ENCODE peak calls at places on chromosomes 1 and 21, in five cellular contexts. T is breast epithelium; Z is A549; W is left lung; R is CD4-positive, alpha-beta T cell. L is an unnamed sample.
A peak's percentile ranks its signal among the peaks of the same experiment; 100 is the strongest.

GRCh38 chr21:36910581-36911307 is 55.7 kb downstream of the HLCS start:
- DNase-seq in T (no peak), Z (peak; percentile 86), W (no peak), R (no peak), L (peak; percentile 39)

GRCh38 chr1:230939806-230940489 is 38.7 kb downstream of the TTC13 start:
- DNase-seq in T (no peak), Z (no peak), W (no peak), R (no peak), L (no peak)

GRCh38 chr1:228141082-228141870 is 1.2 kb downstream of the GUK1 start:
- DNase-seq in T (peak; percentile 79), Z (no peak), W (peak; percentile 76), R (no peak), L (no peak)

GRCh38 chr1:21307663-21308062 is 17.4 kb upstream of the ECE1 start:
- DNase-seq in T (no peak), Z (no peak), W (no peak), R (no peak), L (no peak)

GRCh38 chr1:230176871-230177411 is 109.9 kb downstream of the GALNT2 start:
- DNase-seq in T (no peak), Z (no peak), W (peak; percentile 52), R (no peak), L (no peak)

GRCh38 chr1:63615809-63616420 is 22.7 kb downstream of the PGM1 start:
- DNase-seq in T (peak; percentile 59), Z (peak; percentile 60), W (no peak), R (peak; percentile 28), L (no peak)

GRCh38 chr1:30761312-30762151 is 4.0 kb upstream of the LAPTM5 start:
- DNase-seq in T (no peak), Z (no peak), W (no peak), R (no peak), L (no peak)

GRCh38 chr1:203499643-203500278 is 5.8 kb downstream of the OPTC start:
- DNase-seq in T (no peak), Z (no peak), W (no peak), R (no peak), L (no peak)

GRCh38 chr1:31483012-31483946 is 70.3 kb downstream of the SERINC2 start:
- DNase-seq in T (peak; percentile 67), Z (peak; percentile 43), W (no peak), R (no peak), L (no peak)

GRCh38 chr1:203089651-203090045 is 3.8 kb upstream of the MYOG start:
- DNase-seq in T (no peak), Z (no peak), W (no peak), R (no peak), L (no peak)

GRCh38 chr1:65418522-65419185 is 1.8 kb upstream of the LEPR start:
- DNase-seq in T (no peak), Z (no peak), W (no peak), R (no peak), L (no peak)

GRCh38 chr1:235784950-235785349 is 81.8 kb downstream of the LYST start:
- DNase-seq in T (no peak), Z (no peak), W (no peak), R (no peak), L (no peak)

DNA sequence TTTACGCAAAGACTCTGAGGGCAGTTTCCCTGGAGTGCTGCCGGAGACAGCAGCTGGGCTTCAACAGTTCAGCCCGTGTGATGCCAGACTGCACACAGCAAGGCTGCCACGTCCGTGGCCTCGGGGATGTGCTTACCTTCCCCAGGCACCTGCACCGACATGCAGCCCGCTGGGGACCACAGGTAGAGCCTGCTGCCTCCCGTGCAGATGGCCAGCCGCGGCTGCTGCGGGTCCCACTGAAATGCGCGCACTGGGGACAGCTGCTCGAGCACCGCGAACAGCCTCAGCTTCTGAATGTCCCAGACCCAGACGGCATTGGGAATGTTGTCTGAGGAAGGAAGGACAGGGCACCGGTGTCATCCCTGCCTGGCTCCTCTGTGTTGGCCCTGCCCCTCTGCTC is 6.5 kb downstream of the TPRG1L start:
- DNase-seq in T (no peak), Z (no peak), W (peak; percentile 75), R (no peak), L (no peak)
- H3K27ac ChIP-seq in T (no peak overlapping the region), Z (no peak overlapping the region), W (no peak overlapping the region), R (no peak overlapping the region), L (no peak overlapping the region)

DNA sequence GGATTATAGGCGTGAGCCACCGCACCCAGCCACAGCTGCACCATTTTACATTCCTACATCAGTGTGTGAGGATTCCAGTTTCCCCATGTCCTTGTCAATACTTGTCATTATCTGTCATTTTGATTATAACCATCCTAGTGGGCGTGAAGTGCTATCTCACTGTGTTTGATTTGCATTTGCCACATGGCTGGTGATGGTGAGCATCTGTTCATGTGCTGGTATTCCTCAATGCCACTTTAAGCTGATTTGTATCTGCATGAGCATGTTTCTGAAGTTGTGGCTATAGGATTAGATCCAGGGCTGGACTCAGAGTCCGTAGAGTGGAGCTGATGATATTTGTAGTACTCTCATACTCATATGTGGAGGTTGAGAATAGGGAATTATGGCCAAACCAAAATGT is 36.6 kb downstream of the SRRM1 start:
- DNase-seq in T (no peak), Z (no peak), W (no peak), R (no peak), L (no peak)
- H3K27ac ChIP-seq in T (no peak overlapping the region), Z (no peak overlapping the region), W (no peak overlapping the region), R (no peak overlapping the region), L (no peak overlapping the region)

GRCh38 chr1:201383647-201384405 is 6.3 kb upstream of the TNNT2 start:
- DNase-seq in T (no peak), Z (peak; percentile 52), W (no peak), R (no peak), L (no peak)
- H3K27ac ChIP-seq in T (no peak overlapping the region), Z (peak overlapping the region; percentile 77), W (no peak overlapping the region), R (no peak overlapping the region), L (no peak overlapping the region)

GRCh38 chr1:116407033-116407432 is 34.0 kb downstream of the ATP1A1 start:
- DNase-seq in T (no peak), Z (no peak), W (no peak), R (no peak), L (no peak)
- H3K27ac ChIP-seq in T (no peak overlapping the region), Z (no peak overlapping the region), W (no peak overlapping the region), R (no peak overlapping the region), L (no peak overlapping the region)

GRCh38 chr21:17900281-17900989 is 81.3 kb upstream of the C21orf91 start:
- DNase-seq in T (no peak), Z (no peak), W (no peak), R (no peak), L (no peak)
- H3K27ac ChIP-seq in T (no peak overlapping the region), Z (no peak overlapping the region), W (no peak overlapping the region), R (no peak overlapping the region), L (no peak overlapping the region)

GRCh38 chr1:7299329-7299799 is 471.7 kb upstream of the VAMP3 start:
- DNase-seq in T (peak; percentile 30), Z (peak; percentile 96), W (no peak), R (no peak), L (no peak)
- H3K27ac ChIP-seq in T (no peak overlapping the region), Z (peak overlapping the region; percentile 97), W (no peak overlapping the region), R (no peak overlapping the region), L (no peak overlapping the region)

GRCh38 chr1:94654919-94655318 is 113.4 kb upstream of the F3 start:
- DNase-seq in T (no peak), Z (no peak), W (no peak), R (no peak), L (no peak)

GRCh38 chr1:94660994-94661393 is 119.4 kb upstream of the F3 start:
- DNase-seq in T (no peak), Z (no peak), W (no peak), R (no peak), L (no peak)

GRCh38 chr1:94661431-94661830 is 119.9 kb upstream of the F3 start:
- DNase-seq in T (no peak), Z (no peak), W (no peak), R (no peak), L (no peak)

GRCh38 chr1:94656982-94657381 is 115.4 kb upstream of the F3 start:
- DNase-seq in T (no peak), Z (no peak), W (no peak), R (no peak), L (no peak)

DNA sequence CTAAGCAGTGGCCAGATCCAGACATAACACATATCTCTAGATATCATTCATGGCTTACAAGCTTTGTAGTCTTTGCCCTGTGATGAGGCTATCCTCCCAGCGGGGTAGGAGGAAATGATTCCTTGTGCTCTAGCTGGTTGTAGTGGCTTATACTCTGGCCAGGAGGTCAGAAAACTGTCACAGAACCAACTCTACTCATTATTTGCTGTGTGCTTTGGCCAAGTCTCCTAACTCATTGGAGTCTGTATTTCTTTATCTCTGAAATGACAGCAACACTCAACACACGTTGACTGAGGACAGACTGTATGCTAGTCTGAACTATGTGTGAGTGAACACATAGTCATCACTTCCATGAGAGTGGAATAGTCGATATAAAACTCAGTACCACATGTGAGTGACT is 116.7 kb upstream of the F3 start:
- DNase-seq in T (no peak), Z (peak; percentile 26), W (no peak), R (no peak), L (no peak)
- H3K27ac ChIP-seq in T (no peak overlapping the region), Z (peak overlapping the region; percentile 44), W (no peak overlapping the region), R (no peak overlapping the region), L (no peak overlapping the region)

DNA sequence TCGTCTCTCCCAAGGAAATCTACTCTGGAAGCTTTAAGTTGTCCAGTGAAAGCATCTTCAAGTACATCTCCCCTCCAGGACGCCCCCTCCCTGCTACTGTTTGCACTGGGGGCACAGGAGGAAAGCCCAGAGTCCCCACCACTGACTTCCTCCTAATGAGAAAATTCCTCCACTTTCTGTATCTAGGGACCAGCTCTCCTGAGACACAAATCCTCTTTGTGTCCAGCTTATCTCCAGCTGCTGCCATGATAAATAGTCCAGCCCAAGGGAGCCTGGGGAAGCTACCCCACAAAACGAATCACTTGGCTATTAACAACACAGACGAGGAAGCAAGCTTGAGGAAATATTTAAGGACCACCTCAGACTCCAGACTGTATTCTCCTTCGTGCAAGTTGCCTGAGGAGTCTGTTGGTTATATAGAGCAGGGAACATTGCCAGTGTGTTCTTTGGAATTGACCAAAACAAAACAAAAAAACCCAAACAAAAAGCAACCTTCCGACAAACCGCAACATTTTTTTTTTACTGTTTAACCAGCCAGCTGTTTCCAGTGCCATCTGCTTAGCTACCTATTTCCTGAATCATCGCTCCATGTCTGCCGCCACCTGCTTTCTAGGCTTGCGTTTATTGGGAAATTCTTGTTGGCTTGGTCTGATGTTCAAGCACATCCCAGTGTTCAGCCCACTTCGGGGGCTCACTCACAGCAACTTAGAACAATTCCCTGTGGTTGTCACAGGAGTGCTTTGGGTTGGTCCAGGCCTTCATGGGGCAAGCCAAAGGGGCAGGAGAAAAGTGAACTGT is 7.7 kb downstream of the C1orf226 start:
- DNase-seq in T (no peak), Z (no peak), W (no peak), R (no peak), L (no peak)
- H3K27ac ChIP-seq in T (no peak overlapping the region), Z (no peak overlapping the region), W (no peak overlapping the region), R (no peak overlapping the region), L (no peak overlapping the region)